ENCODE peak calls at places on chromosomes 6 and 20, in five cellular contexts. Y, D, W, X and F are unnamed samples.

GRCh38 chr6:20699402-20699801 is 165.1 kb downstream of the CDKAL1 start:
- DNase-seq in D (no peak), Y (no peak), X (no peak), W (no peak), F (no peak)

GRCh38 chr6:551829-552350 is 105.0 kb downstream of the HUS1B start:
- DNase-seq in D (no peak), Y (no peak), X (no peak), W (no peak), F (no peak)

GRCh38 chr6:69933239-69933638 is 66.9 kb downstream of the COL19A1 start:
- DNase-seq in D (no peak), X (no peak), W (no peak), Y (no peak), F (peak; percentile 4)

GRCh38 chr6:28953039-28953872 is 29.5 kb upstream of the TRIM27 start:
- DNase-seq in Y (peak; percentile 75), W (peak; percentile 56), X (peak; percentile 71), D (peak; percentile 92), F (peak; percentile 72)

GRCh38 chr20:15111654-15112053 is 774.2 kb upstream of the FLRT3 start:
- DNase-seq in Y (no peak), W (no peak), D (no peak), X (no peak), F (no peak)

GRCh38 chr6:13920584-13920983 is 4.2 kb upstream of the RNF182 start:
- DNase-seq in W (no peak), X (no peak), Y (no peak), D (peak; percentile 73), F (no peak)

GRCh38 chr6:3885262-3886036 is 36.3 kb downstream of the FAM50B start:
- DNase-seq in X (peak; percentile 62), Y (no peak), W (no peak), D (peak; percentile 36), F (no peak)

GRCh38 chr6:144912474-144912873 is 627.3 kb downstream of the UTRN start:
- DNase-seq in D (no peak), W (no peak), Y (no peak), X (no peak), F (peak; percentile 90)

GRCh38 chr6:1047926-1048595 is 263.8 kb upstream of the FOXQ1 start:
- DNase-seq in W (no peak), X (no peak), D (no peak), Y (no peak), F (no peak)

GRCh38 chr6:54282186-54282585 is 26.1 kb upstream of the TINAG start:
- DNase-seq in X (peak; percentile 38), D (no peak), W (no peak), Y (no peak), F (peak; percentile 89)

GRCh38 chr20:19885981-19886665 is 128.1 kb downstream of the RIN2 start:
- DNase-seq in D (no peak), W (no peak), Y (no peak), X (peak; percentile 84), F (peak; percentile 61)

GRCh38 chr20:47784599-47785320 is 521 bp downstream of the SULF2 start:
- DNase-seq in Y (peak; percentile 67), W (no peak), D (no peak), X (peak; percentile 74), F (peak; percentile 4)

GRCh38 chr6:111788779-111789276 is 84.4 kb downstream of the FYN start:
- DNase-seq in W (no peak), Y (no peak), X (no peak), D (peak; percentile 44), F (no peak)

GRCh38 chr6:100176321-100176950 is 182.4 kb upstream of the MCHR2 start:
- DNase-seq in D (peak; percentile 58), W (no peak), X (peak; percentile 44), Y (no peak), F (peak; percentile 74)

GRCh38 chr6:161828355-161828754 is 554.5 kb upstream of the AGPAT4 start:
- DNase-seq in X (no peak), W (no peak), Y (no peak), D (no peak), F (no peak)

GRCh38 chr6:149895702-149896310 is 2.1 kb downstream of the RAET1E start:
- DNase-seq in Y (peak; percentile 44), D (no peak), X (peak; percentile 44), W (no peak), F (peak; percentile 62)

GRCh38 chr6:110331383-110331782 is 26.8 kb downstream of the METTL24 start:
- DNase-seq in Y (no peak), W (no peak), X (no peak), D (no peak), F (no peak)

GRCh38 chr20:35021063-35021462 is 65.4 kb downstream of the MYH7B start:
- DNase-seq in Y (no peak), X (no peak), D (no peak), W (no peak), F (no peak)

GRCh38 chr6:139164001-139164400 is 29.1 kb downstream of the HECA start:
- DNase-seq in Y (no peak), W (no peak), X (no peak), D (no peak), F (no peak)

GRCh38 chr20:50226093-50226974 is 35.7 kb downstream of the CEBPB start:
- DNase-seq in D (peak; percentile 22), W (no peak), X (no peak), Y (no peak), F (peak; percentile 68)

GRCh38 chr20:5397418-5397817 is 80.7 kb upstream of the PROKR2 start:
- DNase-seq in Y (no peak), D (no peak), W (no peak), X (no peak), F (no peak)

GRCh38 chr6:5190467-5190866 is 70.3 kb downstream of the LYRM4 start:
- DNase-seq in X (peak; percentile 60), D (no peak), W (no peak), Y (no peak), F (peak; percentile 98)

GRCh38 chr6:84227044-84227433 is 404 bp downstream of the CEP162 start:
- DNase-seq in Y (no peak), X (no peak), W (no peak), D (no peak), F (no peak)
- TF ChIP-seq RCOR1 in Y (no peak), X (no peak), W (no peak), D (no peak), F (no peak)

GRCh38 chr6:170185175-170185970 is 105.5 kb downstream of the DLL1 start:
- DNase-seq in W (no peak), D (no peak), Y (no peak), X (no peak), F (no peak)

GRCh38 chr6:170186006-170186908 is 104.6 kb downstream of the DLL1 start:
- DNase-seq in W (no peak), Y (no peak), X (no peak), D (no peak), F (no peak)

GRCh38 chr6:170182781-170183120 is 108.1 kb downstream of the DLL1 start:
- DNase-seq in W (no peak), Y (no peak), X (no peak), D (no peak), F (no peak)

GRCh38 chr6:170183521-170183920 is 107.4 kb downstream of the DLL1 start:
- DNase-seq in D (no peak), Y (no peak), W (no peak), X (no peak), F (no peak)

DNA sequence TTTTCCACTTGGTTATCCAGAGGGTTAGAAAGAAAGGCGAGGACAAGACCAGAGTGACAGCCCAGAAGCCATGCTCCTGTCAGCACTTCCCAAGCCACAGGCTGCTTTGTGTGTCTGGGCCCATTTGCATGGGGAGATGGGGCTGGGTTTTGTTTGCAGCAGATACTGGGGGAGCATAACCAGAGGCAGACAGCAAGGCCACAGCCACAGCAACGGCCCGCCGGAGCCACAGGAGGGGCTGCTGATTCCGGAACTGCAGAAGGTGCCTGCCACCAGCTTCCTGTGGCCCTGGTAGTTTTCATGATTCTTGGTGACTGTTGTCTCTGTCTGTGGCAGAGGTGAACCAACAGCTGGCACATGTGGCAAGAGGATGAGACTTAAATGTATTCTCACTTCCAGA is 106.6 kb downstream of the DLL1 start:
- DNase-seq in Y (no peak), W (no peak), D (no peak), X (no peak), F (no peak)
- TF ChIP-seq RCOR1 in Y (no peak), W (no peak), D (no peak), X (no peak), F (no peak)

GRCh38 chr6:40308533-40309306 is 278.4 kb downstream of the LRFN2 start:
- DNase-seq in X (peak; percentile 13), D (peak; percentile 77), W (peak; percentile 11), Y (peak; percentile 82), F (peak; percentile 26)
- TF ChIP-seq RCOR1 in X (no peak), D (peak; percentile 33), W (no peak), Y (no peak), F (no peak)

GRCh38 chr20:25044660-25045342 is 13.1 kb downstream of the ACSS1 start:
- DNase-seq in X (no peak), W (no peak), Y (no peak), D (no peak), F (no peak)

GRCh38 chr20:25041813-25042530 is 16.0 kb downstream of the ACSS1 start:
- DNase-seq in D (no peak), W (no peak), Y (no peak), X (no peak), F (no peak)

GRCh38 chr20:25044261-25044560 is 13.7 kb downstream of the ACSS1 start:
- DNase-seq in Y (no peak), D (no peak), W (no peak), X (no peak), F (no peak)

GRCh38 chr20:25043499-25044260 is 14.3 kb downstream of the ACSS1 start:
- DNase-seq in D (no peak), Y (no peak), X (no peak), W (no peak), F (no peak)

DNA sequence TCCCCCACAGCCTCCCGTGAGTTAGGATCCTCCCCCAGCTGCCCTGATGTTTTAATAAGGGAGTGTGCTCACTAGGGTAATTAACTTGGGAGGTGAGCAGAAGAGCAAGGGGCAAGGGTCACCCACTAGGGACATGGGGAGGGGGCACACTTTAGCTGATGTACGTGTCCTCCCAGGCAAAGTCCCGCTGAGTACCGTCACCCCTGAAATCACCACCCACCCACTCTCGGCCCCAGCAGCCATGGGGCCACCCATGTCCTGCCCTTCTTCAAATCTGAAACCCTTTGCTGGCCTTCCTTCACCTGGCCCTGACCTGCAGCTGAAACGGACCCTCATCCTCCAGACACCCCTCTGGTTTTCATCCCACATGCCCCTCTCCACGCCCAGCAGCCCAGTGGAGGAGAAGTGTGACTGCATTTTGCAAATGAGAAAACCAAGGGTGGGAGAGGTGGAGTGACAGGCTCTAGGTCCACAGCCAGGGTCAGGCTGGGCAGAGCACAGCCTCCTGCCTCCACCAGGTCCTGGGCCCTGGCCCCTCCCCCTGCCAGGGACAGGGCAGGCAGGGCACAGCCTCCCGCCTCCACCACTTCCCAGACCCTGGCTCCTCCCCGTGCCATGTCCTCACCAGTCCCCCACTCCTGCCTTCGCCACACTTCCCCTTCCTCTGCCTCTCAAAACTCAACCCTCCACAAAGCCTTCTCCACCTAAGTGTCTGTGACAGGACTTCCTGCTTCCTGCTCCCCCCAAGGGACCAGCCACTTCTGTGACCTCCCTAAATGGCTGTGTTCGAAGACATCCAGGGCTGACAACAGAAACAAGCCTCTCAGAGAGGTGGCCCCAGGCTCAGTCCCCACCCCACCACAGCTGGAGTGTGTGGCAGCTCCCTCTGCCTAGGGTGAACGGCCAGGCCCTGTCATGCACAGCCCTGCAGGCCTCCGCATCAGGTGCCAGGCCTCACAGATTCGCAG is 15.1 kb downstream of the ACSS1 start:
- DNase-seq in Y (peak; percentile 43), D (no peak), W (peak; percentile 61), X (no peak), F (no peak)
- TF ChIP-seq RCOR1 in Y (no peak), D (no peak), W (no peak), X (no peak), F (no peak)